ENCODE peak calls at places on chromosomes 6 and 20, in four cellular contexts. R is K562, Z is HCT116, C is HepG2. P is an unnamed sample.
A peak's percentile ranks its signal among the peaks of the same experiment; 100 is the strongest.

GRCh38 chr6:37177083-37177949 is 7.4 kb downstream of the PIM1 start:
- DNase-seq in R (peak; percentile 51), Z (no peak), C (no peak), P (no peak)

GRCh38 chr6:12112540-12113189 is 100.6 kb downstream of the HIVEP1 start:
- DNase-seq in R (no peak), Z (no peak), C (no peak), P (no peak)

GRCh38 chr6:41427642-41428401 is 92.4 kb downstream of the NCR2 start:
- DNase-seq in R (no peak), Z (no peak), C (peak; percentile 65), P (peak; percentile 73)

GRCh38 chr6:73134588-73134987 is 90.7 kb downstream of the KHDC1L start:
- DNase-seq in R (peak; percentile 24), Z (peak; percentile 76), C (peak; percentile 16), P (peak; percentile 84)

GRCh38 chr6:168261234-168261633 is 58.3 kb downstream of the DACT2 start:
- DNase-seq in R (no peak), Z (no peak), C (no peak), P (no peak)

GRCh38 chr6:131643262-131643631 is 6.1 kb downstream of the ENPP3 start:
- DNase-seq in R (no peak), Z (peak; percentile 66), C (no peak), P (no peak)

GRCh38 chr6:16760536-16761468 is at the start of gene ATXN1:
- DNase-seq in R (peak; percentile 48), Z (no peak), C (peak; percentile 53), P (no peak)

GRCh38 chr6:2793491-2794151 is 28.4 kb downstream of the WRNIP1 start:
- DNase-seq in R (no peak), Z (no peak), C (no peak), P (no peak)

GRCh38 chr6:106136845-106137244 is 50.7 kb downstream of the PRDM1 start:
- DNase-seq in R (no peak), Z (no peak), C (no peak), P (no peak)

GRCh38 chr6:167143041-167143440 is 14.7 kb downstream of the GPR31 start:
- DNase-seq in R (no peak), Z (no peak), C (no peak), P (no peak)

GRCh38 chr6:5950448-5950847 is 56.3 kb downstream of the NRN1 start:
- DNase-seq in R (peak; percentile 57), Z (no peak), C (no peak), P (peak; percentile 73)

GRCh38 chr20:58447733-58448391 is 58.8 kb downstream of the VAPB start:
- DNase-seq in R (peak; percentile 63), Z (peak; percentile 33), C (peak; percentile 79), P (peak; percentile 76)
- TF ChIP-seq FOSL1 in R (no peak), Z (no peak), C (no peak), P (no peak)

GRCh38 chr6:128704601-128705000 is 178.3 kb upstream of the LAMA2 start:
- DNase-seq in R (no peak), Z (no peak), C (no peak), P (no peak)
- TF ChIP-seq MAX in R (no peak), Z (no peak), C (no peak), P (no peak)

DNA sequence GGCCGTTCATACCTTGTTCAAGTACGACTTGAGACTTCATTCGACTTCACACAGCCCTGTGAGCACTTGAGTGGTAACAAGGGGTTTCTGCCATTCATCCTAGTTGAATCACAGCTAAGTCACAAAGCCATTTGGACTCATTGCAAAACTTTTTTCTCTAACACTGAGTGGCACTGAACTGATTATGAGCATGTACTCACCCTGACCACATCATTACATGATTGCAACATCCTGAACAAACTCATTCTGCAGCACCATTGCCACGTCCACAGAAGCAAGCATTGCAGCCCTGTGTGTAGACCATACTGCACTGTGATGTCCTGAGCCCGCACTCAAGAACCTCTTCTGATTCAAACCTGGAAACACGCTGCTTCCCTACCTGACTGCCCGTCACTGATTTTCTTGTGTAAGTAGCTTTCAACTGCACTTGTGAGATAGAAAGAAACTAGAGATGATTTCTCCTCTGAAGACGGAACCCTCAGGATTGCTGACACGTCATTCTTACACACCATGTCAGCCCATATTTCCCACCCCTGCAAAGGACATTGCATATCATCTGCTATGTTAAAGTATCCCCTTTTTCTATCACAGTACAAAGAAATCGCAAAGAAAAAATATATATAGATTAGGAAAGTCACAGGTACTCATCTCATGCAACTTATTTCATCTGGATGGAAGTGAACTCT is 81.6 kb downstream of the C6orf118 start:
- DNase-seq in R (no peak), Z (no peak), C (no peak), P (no peak)
- TF ChIP-seq FOSL1 in R (no peak), Z (no peak), C (no peak), P (no peak)

GRCh38 chr6:141830530-141830929 is 302.2 kb upstream of the GJE1 start:
- DNase-seq in R (no peak), Z (no peak), C (no peak), P (no peak)

GRCh38 chr6:141833001-141833655 is 299.6 kb upstream of the GJE1 start:
- DNase-seq in R (no peak), Z (no peak), C (no peak), P (no peak)

GRCh38 chr6:141829996-141830395 is 302.7 kb upstream of the GJE1 start:
- DNase-seq in R (no peak), Z (no peak), C (no peak), P (no peak)

GRCh38 chr6:141824258-141824795 is 308.4 kb upstream of the GJE1 start:
- DNase-seq in R (no peak), Z (no peak), C (no peak), P (no peak)

GRCh38 chr6:141829566-141829965 is 303.2 kb upstream of the GJE1 start:
- DNase-seq in R (no peak), Z (no peak), C (peak; percentile 10), P (peak; percentile 36)
- TF ChIP-seq MAX in R (no peak), Z (no peak), C (no peak), P (no peak)

GRCh38 chr20:49668181-49668877 is 45.3 kb downstream of the B4GALT5 start:
- DNase-seq in R (peak; percentile 92), Z (no peak), C (no peak), P (no peak)
- TF ChIP-seq FOSL1 in R (no peak), Z (no peak), C (no peak), P (no peak)

DNA sequence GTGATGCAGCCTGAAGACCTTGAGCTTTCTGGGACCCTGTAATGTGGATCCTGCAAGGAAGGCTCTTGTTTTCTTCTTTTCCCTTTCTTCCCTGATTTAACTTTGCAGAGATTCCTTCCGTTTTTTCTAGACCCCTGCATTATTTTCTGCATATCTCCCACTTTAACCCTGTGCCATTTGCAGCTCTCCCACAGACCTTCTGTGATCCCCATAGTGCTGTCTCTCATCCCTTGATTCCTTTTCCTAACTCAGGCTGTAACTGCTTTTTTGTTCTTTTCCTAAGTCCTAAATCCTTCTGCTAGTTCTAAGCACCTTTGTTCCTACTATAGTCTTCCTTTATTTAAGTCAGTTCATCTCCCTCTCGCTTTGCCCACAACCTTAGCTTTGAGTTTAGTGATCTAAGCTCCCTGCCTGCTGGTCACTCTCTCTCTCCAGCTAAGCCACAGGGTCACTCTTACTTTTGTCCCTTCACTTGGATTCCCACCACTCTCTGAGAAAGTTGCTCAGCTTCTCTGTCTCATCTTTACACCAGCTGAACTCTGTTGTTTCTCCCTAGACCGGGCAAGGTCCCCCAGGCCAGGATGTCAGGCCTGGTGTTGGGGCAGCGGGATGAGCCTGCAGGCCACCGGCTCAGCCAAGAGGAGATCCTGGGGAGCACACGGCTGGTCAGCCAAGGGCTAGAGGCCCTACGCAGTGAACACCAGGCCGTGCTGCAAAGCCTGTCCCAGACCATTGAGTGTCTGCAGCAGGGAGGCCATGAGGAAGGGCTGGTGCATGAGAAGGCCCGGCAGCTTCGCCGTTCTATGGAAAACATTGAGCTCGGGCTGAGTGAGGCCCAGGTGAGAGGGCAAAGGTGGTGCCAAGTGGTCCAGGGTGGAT is 1.6 kb downstream of the KLC4 start:
- DNase-seq in R (no peak), Z (no peak), C (no peak), P (no peak)
- TF ChIP-seq MAX in R (no peak), Z (no peak), C (peak; percentile 41), P (no peak)

DNA sequence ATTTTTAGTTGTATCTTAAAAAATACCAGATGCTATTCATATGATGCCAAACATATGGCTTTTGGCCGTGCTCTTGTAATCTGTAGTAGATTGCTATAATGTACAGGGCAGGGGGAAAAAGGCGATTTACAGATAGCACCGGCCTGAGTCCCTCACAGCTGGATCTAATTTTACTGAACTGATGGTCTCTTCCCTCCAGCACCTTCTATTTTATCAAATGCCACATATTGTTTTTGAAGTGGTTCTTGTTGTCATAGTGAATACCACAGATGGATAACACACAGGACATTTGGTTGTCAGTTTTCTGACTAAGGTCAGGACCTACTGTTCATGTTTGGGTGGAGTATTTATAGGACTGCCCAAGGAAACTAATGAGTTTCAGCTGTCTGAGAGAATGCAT is 48.3 kb downstream of the CENPW start:
- DNase-seq in R (no peak), Z (no peak), C (no peak), P (no peak)
- TF ChIP-seq FOSL1 in R (no peak), Z (no peak), C (no peak), P (no peak)

P was measured in H1.